ENCODE peak calls at places on chromosomes 2 and 18, in eight cellular contexts. T, X, S, M, R, L, P and C are unnamed samples.

GRCh38 chr18:48129621-48130082 is 199.2 kb upstream of the SMAD2 start:
- DNase-seq in T (peak; percentile 72), X (no peak), S (no peak), M (no peak), R (no peak), L (no peak), P (no peak), C (no peak)

GRCh38 chr2:31199206-31199605 is 18.1 kb downstream of the CAPN14 start:
- DNase-seq in T (no peak), X (no peak), S (no peak), M (no peak), R (no peak), L (no peak), P (no peak), C (no peak)

GRCh38 chr2:107817378-107817777 is 9.3 kb upstream of the RGPD4 start:
- DNase-seq in T (no peak), X (no peak), S (no peak), M (no peak), R (no peak), L (no peak), P (no peak), C (no peak)

GRCh38 chr2:96580771-96581170 is 44.2 kb downstream of the ARID5A start:
- DNase-seq in T (peak; percentile 58), X (no peak), S (no peak), M (peak; percentile 13), R (no peak), L (no peak), P (peak; percentile 23), C (no peak)

GRCh38 chr2:158025263-158025996 is 76.2 kb upstream of the UPP2 start:
- DNase-seq in T (no peak), X (no peak), S (no peak), M (no peak), R (peak; percentile 87), L (peak; percentile 86), P (no peak), C (no peak)

GRCh38 chr2:42116195-42117181 is 52.7 kb upstream of the EML4 start:
- DNase-seq in T (no peak), X (no peak), S (no peak), M (no peak), R (peak; percentile 70), L (peak; percentile 45), P (no peak), C (no peak)

GRCh38 chr2:114550895-114551793 is 108.7 kb downstream of the DPP10 start:
- DNase-seq in T (peak; percentile 48), X (peak; percentile 48), S (no peak), M (peak; percentile 72), R (peak; percentile 50), L (no peak), P (peak; percentile 46), C (peak; percentile 16)

GRCh38 chr2:71620116-71620515 is 166.8 kb downstream of the DYSF start:
- DNase-seq in T (no peak), X (no peak), S (no peak), M (no peak), R (no peak), L (no peak), P (no peak), C (no peak)

GRCh38 chr18:13500227-13500865 is 226.0 kb downstream of the FAM210A start:
- DNase-seq in T (peak; percentile 55), X (peak; percentile 54), S (no peak), M (peak; percentile 9), R (peak; percentile 57), L (peak; percentile 39), P (no peak), C (peak; percentile 62)

GRCh38 chr18:62634471-62634870 is 80.9 kb upstream of the PHLPP1 start:
- DNase-seq in T (no peak), X (no peak), S (no peak), M (no peak), R (no peak), L (peak; percentile 38), P (no peak), C (no peak)

GRCh38 chr2:231928481-231928880 is 2.3 kb upstream of the NPPC start:
- DNase-seq in T (peak; percentile 74), X (no peak), S (no peak), M (peak; percentile 51), R (no peak), L (no peak), P (no peak), C (no peak)

GRCh38 chr2:58856100-58856499 is 615.0 kb upstream of the FANCL start:
- DNase-seq in T (no peak), X (no peak), S (no peak), M (no peak), R (no peak), L (no peak), P (no peak), C (no peak)

GRCh38 chr2:23268467-23269263 is 116.3 kb upstream of the KLHL29 start:
- DNase-seq in T (no peak), X (no peak), S (no peak), M (no peak), R (no peak), L (peak; percentile 86), P (no peak), C (no peak)

GRCh38 chr2:224122542-224122941 is 83.5 kb upstream of the SERPINE2 start:
- DNase-seq in T (no peak), X (no peak), S (no peak), M (no peak), R (no peak), L (no peak), P (no peak), C (no peak)

GRCh38 chr2:147108553-147108952 is 736.3 kb upstream of the ACVR2A start:
- DNase-seq in T (no peak), X (no peak), S (no peak), M (no peak), R (no peak), L (no peak), P (no peak), C (peak; percentile 48)

GRCh38 chr18:74476154-74476553 is 19.0 kb upstream of the DIPK1C start:
- DNase-seq in T (peak; percentile 80), X (no peak), S (no peak), M (peak; percentile 62), R (peak; percentile 8), L (no peak), P (no peak), C (no peak)

GRCh38 chr18:77057043-77057442 is 75.5 kb downstream of the MBP start:
- DNase-seq in T (no peak), X (no peak), S (no peak), M (no peak), R (no peak), L (no peak), P (no peak), C (no peak)

GRCh38 chr2:235553696-235554100 is 59.9 kb downstream of the AGAP1 start:
- DNase-seq in T (no peak), X (no peak), S (no peak), M (no peak), R (no peak), L (no peak), P (no peak), C (no peak)

GRCh38 chr2:26607698-26608097 is 33.5 kb downstream of the CIB4 start:
- DNase-seq in T (no peak), X (no peak), S (no peak), M (no peak), R (no peak), L (no peak), P (no peak), C (no peak)

GRCh38 chr2:160555420-160555819 is 61.8 kb upstream of the RBMS1 start:
- DNase-seq in T (no peak), X (no peak), S (no peak), M (no peak), R (no peak), L (no peak), P (no peak), C (no peak)

DNA sequence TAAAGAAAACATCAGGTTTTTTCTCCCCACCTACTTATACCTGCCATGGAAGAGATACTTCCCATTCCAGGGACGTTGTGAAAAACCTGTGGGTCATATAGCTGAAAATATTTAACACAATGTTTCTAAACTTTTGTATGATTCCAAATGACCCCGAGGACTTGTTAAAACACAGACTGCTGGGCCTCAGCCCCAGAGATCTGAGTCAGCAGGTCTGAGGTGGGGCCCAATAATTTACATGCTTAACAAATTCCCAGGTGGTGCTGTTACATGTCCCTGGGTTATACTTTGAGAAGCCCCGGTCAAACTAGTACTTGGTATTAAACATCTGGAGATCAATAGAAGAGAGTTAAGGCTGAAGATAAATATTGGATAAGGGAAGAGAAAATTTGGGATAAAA is 71.4 kb upstream of the FRZB start:
- DNase-seq in T (no peak), X (no peak), S (no peak), M (no peak), R (no peak), L (no peak), P (no peak), C (no peak)
- H3K36me3 ChIP-seq in T (peaks cover 4% of the 10 kb centered on the region), X (peaks cover 2% of the 10 kb centered on the region), S (no peaks in the 10 kb centered on the region), M (peaks cover 28% of the 10 kb centered on the region), R (peaks cover 22% of the 10 kb centered on the region), L (peaks cover 1% of the 10 kb centered on the region), P (no peaks in the 10 kb centered on the region), C (no peaks in the 10 kb centered on the region)

DNA sequence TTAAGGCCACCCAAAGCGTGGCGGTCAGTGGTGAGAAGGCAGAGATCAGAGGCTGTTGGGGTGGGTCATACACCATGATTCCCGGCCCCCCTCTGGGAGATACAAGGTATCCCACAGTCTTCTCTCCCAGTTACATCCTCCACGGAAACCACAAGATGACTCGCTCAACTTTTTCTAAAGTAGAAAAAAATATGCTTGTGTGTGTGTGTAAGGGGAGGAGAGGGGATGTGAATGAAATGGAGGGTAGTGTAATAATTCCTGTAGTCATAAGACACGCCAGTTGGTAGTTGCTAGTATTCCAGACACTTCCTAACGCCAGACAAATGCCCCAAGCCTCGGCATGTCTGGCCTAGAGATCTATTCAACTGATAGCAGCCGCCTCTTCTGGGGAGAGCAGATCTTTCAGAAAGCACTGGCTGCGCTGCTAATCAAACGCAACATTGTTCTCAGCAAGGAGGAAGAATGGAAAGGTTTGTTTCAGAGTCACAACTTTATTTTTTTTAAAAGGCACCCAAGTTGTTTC is 143.5 kb downstream of the TGIF1 start:
- DNase-seq in T (no peak), X (no peak), S (no peak), M (no peak), R (peak; percentile 87), L (peak; percentile 60), P (no peak), C (peak; percentile 77)
- H3K4me3 ChIP-seq in T (peak overlapping the region; percentile 36), X (no peak overlapping the region), S (peak overlapping the region; percentile 59), M (peak overlapping the region; percentile 49), R (peak overlapping the region; percentile 1), L (peak overlapping the region; percentile 5), P (peak overlapping the region; percentile 79), C (peak overlapping the region; percentile 12)

GRCh38 chr2:217865373-217865772 is 137.4 kb downstream of the TNS1 start:
- DNase-seq in T (no peak), X (no peak), S (no peak), M (no peak), R (no peak), L (no peak), P (no peak), C (no peak)
- H3K36me3 ChIP-seq in T (no peaks in the 10 kb centered on the region), X (no peaks in the 10 kb centered on the region), S (no peaks in the 10 kb centered on the region), M (no peaks in the 10 kb centered on the region), R (peaks cover 71% of the 10 kb centered on the region), L (peaks cover 43% of the 10 kb centered on the region), P (no peaks in the 10 kb centered on the region), C (peaks cover 2% of the 10 kb centered on the region)

GRCh38 chr2:219418570-219419189 is 503 bp downstream of the DES start:
- DNase-seq in T (peak; percentile 83), X (no peak), S (no peak), M (no peak), R (no peak), L (no peak), P (no peak), C (no peak)
- H3K4me3 ChIP-seq in T (peak overlapping the region; percentile 17), X (peak overlapping the region; percentile 21), S (no peak overlapping the region), M (no peak overlapping the region), R (no peak overlapping the region), L (no peak overlapping the region), P (no peak overlapping the region), C (peak overlapping the region; percentile 17)